ENCODE peak calls at places on chromosomes 11 and 22, in four cellular contexts. W is Caco-2; M is sigmoid colon; E is naive thymus-derived CD4-positive, alpha-beta T cell. S is an unnamed sample.

GRCh38 chr22:44218071-44218470 is 37.3 kb downstream of the PARVG start:
- DNase-seq in E (no peak), M (no peak), W (no peak), S (peak; percentile 25)

GRCh38 chr22:37633693-37634504 is 5.6 kb upstream of the SH3BP1 start:
- DNase-seq in E (peak; percentile 42), W (no peak), M (peak; percentile 95), S (peak; percentile 75)

GRCh38 chr11:45210846-45211245 is 64.4 kb downstream of the PRDM11 start:
- DNase-seq in W (no peak), E (no peak), M (peak; percentile 70), S (no peak)

GRCh38 chr11:123187670-123188507 is 7.2 kb downstream of the CLMP start:
- DNase-seq in W (peak; percentile 8), M (no peak), E (no peak), S (no peak)

GRCh38 chr11:69320756-69321741 is 27.1 kb downstream of the MYEOV start:
- DNase-seq in M (peak; percentile 36), E (no peak), W (peak; percentile 32), S (peak; percentile 91)

GRCh38 chr22:25782831-25783230 is 40.8 kb downstream of the MYO18B start:
- DNase-seq in W (no peak), M (no peak), E (no peak), S (no peak)

GRCh38 chr11:8838248-8838647 is 72.7 kb upstream of the AKIP1 start:
- DNase-seq in W (no peak), E (no peak), M (peak; percentile 46), S (peak; percentile 46)

GRCh38 chr22:37176464-37177061 is 11.5 kb downstream of the C1QTNF6 start:
- DNase-seq in M (peak; percentile 88), E (no peak), W (peak; percentile 33), S (no peak)

GRCh38 chr11:71190551-71190950 is 61.8 kb downstream of the SHANK2 start:
- DNase-seq in E (no peak), W (peak; percentile 29), M (peak; percentile 48), S (no peak)

GRCh38 chr11:120280566-120281160 is 40.7 kb downstream of the POU2F3 start:
- DNase-seq in M (no peak), W (no peak), E (no peak), S (no peak)

GRCh38 chr11:31807791-31808074 is 3.4 kb downstream of the PAX6 start:
- DNase-seq in W (no peak), E (no peak), M (no peak), S (no peak)
- H3K4me1 ChIP-seq in W (peaks cover 20% of the 10 kb centered on the region), E (peaks cover 15% of the 10 kb centered on the region), M (peaks cover 62% of the 10 kb centered on the region), S (peaks cover 16% of the 10 kb centered on the region)

GRCh38 chr11:64842851-64843841 is 1.3 kb downstream of the CDC42BPG start:
- DNase-seq in M (no peak), W (peak; percentile 86), E (no peak), S (no peak)

GRCh38 chr11:64844330-64845124 is at the start of gene CDC42BPG:
- DNase-seq in E (peak; percentile 63), M (no peak), W (peak; percentile 91), S (no peak)

GRCh38 chr11:64843971-64844329 is 503 bp downstream of the CDC42BPG start:
- DNase-seq in M (no peak), W (no peak), E (no peak), S (no peak)

GRCh38 chr11:64846998-64847666 is 2.7 kb upstream of the CDC42BPG start:
- DNase-seq in W (peak; percentile 96), M (peak; percentile 96), E (peak; percentile 91), S (peak; percentile 95)

DNA sequence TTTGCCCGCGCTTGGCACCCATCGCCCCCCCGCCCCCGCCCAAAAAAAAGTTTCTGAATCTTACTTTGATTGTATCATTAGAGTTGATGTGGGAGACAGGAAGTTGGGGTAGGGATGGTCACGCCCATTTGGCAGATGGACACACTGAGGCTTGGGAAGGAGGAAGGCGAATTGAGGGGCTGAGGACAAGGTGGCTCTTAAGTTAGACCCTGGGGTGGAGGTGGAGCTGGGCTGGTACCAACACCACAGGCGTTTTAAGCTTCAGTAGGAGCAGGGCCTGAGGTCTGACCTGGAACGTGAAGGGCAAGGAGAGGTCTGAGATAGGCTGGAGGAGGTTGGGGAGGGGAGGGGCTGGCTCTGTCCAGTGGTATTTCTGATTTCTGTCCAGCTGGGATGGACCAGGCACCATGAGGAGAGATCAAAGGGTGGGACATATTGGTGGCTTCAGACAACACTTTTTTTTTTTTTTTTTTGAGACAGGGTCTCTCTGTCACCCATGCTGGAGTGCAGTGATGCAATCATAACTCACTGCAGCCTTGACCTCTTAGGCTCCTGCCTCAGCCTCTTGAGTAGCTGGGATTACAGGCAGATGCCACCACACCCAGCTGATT is 777 bp upstream of the CDC42BPG start:
- DNase-seq in W (no peak), M (no peak), E (no peak), S (no peak)
- H3K4me1 ChIP-seq in W (peaks cover 36% of the 10 kb centered on the region), M (peaks cover 22% of the 10 kb centered on the region), E (peaks cover 27% of the 10 kb centered on the region), S (peaks cover 30% of the 10 kb centered on the region)

GRCh38 chr11:36601145-36601544 is 3.1 kb upstream of the RAG2 start:
- DNase-seq in M (no peak), E (no peak), W (no peak), S (no peak)

GRCh38 chr11:36596880-36597279 is 1.2 kb downstream of the RAG2 start:
- DNase-seq in W (no peak), E (no peak), M (no peak), S (no peak)

GRCh38 chr11:36594316-36594989 is at the start of gene IFTAP:
- DNase-seq in W (peak; percentile 67), E (no peak), M (peak; percentile 68), S (peak; percentile 56)

GRCh38 chr11:36600155-36600554 is 2.1 kb upstream of the RAG2 start:
- DNase-seq in W (no peak), E (no peak), M (no peak), S (no peak)

GRCh38 chr11:36598051-36598450 is at the start of gene RAG2:
- DNase-seq in E (no peak), M (no peak), W (no peak), S (no peak)
- H3K4me1 ChIP-seq in E (no peaks in the 10 kb centered on the region), M (peaks cover 5% of the 10 kb centered on the region), W (peaks cover 5% of the 10 kb centered on the region), S (no peaks in the 10 kb centered on the region)

GRCh38 chr11:127873478-127873877 is 713.9 kb downstream of the ETS1 start:
- DNase-seq in W (no peak), M (no peak), E (no peak), S (no peak)
- H3K4me1 ChIP-seq in W (no peaks in the 10 kb centered on the region), M (peaks cover 3% of the 10 kb centered on the region), E (no peaks in the 10 kb centered on the region), S (no peaks in the 10 kb centered on the region)

GRCh38 chr11:15968461-15969130 is 387.8 kb downstream of the SOX6 start:
- DNase-seq in M (no peak), W (no peak), E (no peak), S (peak; percentile 56)

GRCh38 chr11:15971215-15971546 is 385.2 kb downstream of the SOX6 start:
- DNase-seq in M (no peak), E (no peak), W (no peak), S (no peak)

GRCh38 chr11:15970506-15971214 is 385.7 kb downstream of the SOX6 start:
- DNase-seq in M (no peak), W (no peak), E (no peak), S (no peak)

GRCh38 chr11:15969281-15969680 is 387.1 kb downstream of the SOX6 start:
- DNase-seq in E (no peak), M (peak; percentile 76), W (no peak), S (peak; percentile 87)

GRCh38 chr11:15969701-15970329 is 386.5 kb downstream of the SOX6 start:
- DNase-seq in W (no peak), E (no peak), M (no peak), S (no peak)
- H3K4me1 ChIP-seq in W (peaks cover 25% of the 10 kb centered on the region), E (no peaks in the 10 kb centered on the region), M (peaks cover 22% of the 10 kb centered on the region), S (peaks cover 40% of the 10 kb centered on the region)

GRCh38 chr11:60870276-60870675 is 2.9 kb downstream of the ZP1 start:
- DNase-seq in E (no peak), M (peak; percentile 32), W (no peak), S (no peak)
- H3K4me1 ChIP-seq in E (peaks cover 29% of the 10 kb centered on the region), M (no peaks in the 10 kb centered on the region), W (no peaks in the 10 kb centered on the region), S (peaks cover 10% of the 10 kb centered on the region)

DNA sequence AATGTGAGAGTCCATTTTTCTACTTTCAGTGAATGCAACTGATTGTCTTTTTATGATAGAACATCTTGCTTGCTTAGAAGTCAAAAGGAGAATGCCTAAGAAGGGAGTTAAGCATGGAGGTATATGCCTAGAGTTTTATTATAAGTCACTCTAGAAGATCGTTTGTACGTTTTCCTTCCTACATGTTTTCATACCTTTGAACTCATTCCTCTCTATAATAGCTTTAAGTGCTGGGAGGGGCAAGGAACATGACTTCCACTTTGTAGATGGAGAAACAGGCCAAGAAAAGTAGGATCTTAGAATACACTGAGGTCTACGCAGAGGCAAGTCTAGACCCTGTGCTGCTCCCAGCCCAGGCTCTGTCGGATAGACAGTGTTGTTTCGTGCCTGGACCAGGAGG is 114.3 kb downstream of the ZBTB16 start:
- DNase-seq in W (no peak), E (no peak), M (no peak), S (no peak)
- H3K4me1 ChIP-seq in W (peaks cover 17% of the 10 kb centered on the region), E (peaks cover 52% of the 10 kb centered on the region), M (peaks cover 100% of the 10 kb centered on the region), S (no peaks in the 10 kb centered on the region)

GRCh38 chr11:36363361-36364272 is 67.5 kb downstream of the PRR5L start:
- DNase-seq in E (no peak), W (no peak), M (no peak), S (no peak)
- H3K4me1 ChIP-seq in E (peaks cover 27% of the 10 kb centered on the region), W (no peaks in the 10 kb centered on the region), M (no peaks in the 10 kb centered on the region), S (peaks cover 45% of the 10 kb centered on the region)

GRCh38 chr11:126920833-126921232 is 79.7 kb downstream of the KIRREL3 start:
- DNase-seq in M (no peak), E (no peak), W (no peak), S (no peak)

GRCh38 chr11:126915430-126915829 is 85.1 kb downstream of the KIRREL3 start:
- DNase-seq in W (no peak), M (no peak), E (no peak), S (no peak)

GRCh38 chr11:126918556-126918955 is 82.0 kb downstream of the KIRREL3 start:
- DNase-seq in E (no peak), M (no peak), W (no peak), S (no peak)

GRCh38 chr11:126917531-126918204 is 82.9 kb downstream of the KIRREL3 start:
- DNase-seq in M (no peak), W (no peak), E (no peak), S (peak; percentile 66)

GRCh38 chr11:126919147-126919823 is 81.3 kb downstream of the KIRREL3 start:
- DNase-seq in M (no peak), E (no peak), W (no peak), S (no peak)
- H3K4me1 ChIP-seq in M (no peaks in the 10 kb centered on the region), E (no peaks in the 10 kb centered on the region), W (no peaks in the 10 kb centered on the region), S (peaks cover 15% of the 10 kb centered on the region)